ENCODE peak calls at places on chromosomes 6 and 20, in nine cellular contexts. E is CD8-positive, alpha-beta T cell; L is activated T-cell treated with anti-CD3 and anti-CD28 coated beads for 1 hour; Q is PC-3; G is germinal center; D is astrocyte of the cerebellum; A is caudate nucleus; M is activated CD4-positive, CD25-positive, alpha-beta regulatory T cell; J is NCI-H460. B is an unnamed sample.

GRCh38 chr6:8103726-8104125 is 1.4 kb upstream of the EEF1E1 start:
- DNase-seq in E (no peak), L (no peak), Q (no peak), G (no peak), D (no peak), A (no peak), M (no peak), J (no peak), B (no peak)

GRCh38 chr6:40587240-40588069 is at the start of gene LRFN2:
- DNase-seq in E (peak), L (peak), Q (peak), G (peak), D (peak), A (peak), M (no peak), J (peak), B (peak)

GRCh38 chr6:87561012-87561411 is 28.8 kb downstream of the RARS2 start:
- DNase-seq in E (no peak), L (no peak), Q (no peak), G (no peak), D (no peak), A (no peak), M (no peak), J (no peak), B (no peak)

GRCh38 chr6:79042799-79043126 is 35.3 kb downstream of the PHIP start:
- DNase-seq in E (no peak), L (no peak), Q (no peak), G (no peak), D (no peak), A (no peak), M (no peak), J (no peak), B (no peak)

GRCh38 chr6:151514000-151514730 is 20.3 kb downstream of the CCDC170 start:
- DNase-seq in E (no peak), L (no peak), Q (no peak), G (no peak), D (no peak), A (no peak), M (no peak), J (no peak), B (no peak)

GRCh38 chr6:11277275-11278206 is 45.1 kb upstream of the NEDD9 start:
- DNase-seq in E (no peak), L (no peak), Q (peak), G (peak), D (no peak), A (no peak), M (no peak), J (no peak), B (peak)

GRCh38 chr6:129701721-129702455 is 8.1 kb downstream of the ARHGAP18 start:
- DNase-seq in E (no peak), L (no peak), Q (no peak), G (no peak), D (no peak), A (no peak), M (no peak), J (no peak), B (no peak)

GRCh38 chr6:129994410-129994809 is 24.0 kb upstream of the L3MBTL3 start:
- DNase-seq in E (no peak), L (no peak), Q (no peak), G (no peak), D (no peak), A (no peak), M (no peak), J (no peak), B (no peak)

GRCh38 chr6:44386929-44387345 is 569 bp upstream of the CDC5L start:
- DNase-seq in E (no peak), L (no peak), Q (peak), G (peak), D (no peak), A (no peak), M (no peak), J (no peak), B (peak)

GRCh38 chr6:3899970-3900439 is 50.8 kb downstream of the FAM50B start:
- DNase-seq in E (no peak), L (no peak), Q (peak), G (no peak), D (no peak), A (no peak), M (no peak), J (no peak), B (no peak)

GRCh38 chr20:37571033-37571432 is 43.4 kb upstream of the BLCAP start:
- DNase-seq in E (no peak), L (no peak), Q (no peak), G (no peak), D (no peak), A (no peak), M (no peak), J (no peak), B (no peak)

GRCh38 chr6:96059586-96059985 is 43.8 kb downstream of the FUT9 start:
- DNase-seq in E (no peak), L (no peak), Q (no peak), G (no peak), D (peak), A (no peak), M (no peak), J (no peak), B (no peak)

GRCh38 chr6:11011787-11012234 is 32.3 kb downstream of the ELOVL2 start:
- DNase-seq in E (no peak), L (no peak), Q (peak), G (no peak), D (no peak), A (no peak), M (no peak), J (no peak), B (no peak)

GRCh38 chr6:134080171-134080795 is 27.9 kb upstream of the SLC2A12 start:
- DNase-seq in E (no peak), L (no peak), Q (peak), G (peak), D (no peak), A (no peak), M (no peak), J (no peak), B (no peak)

GRCh38 chr20:35776513-35777101 is 4.8 kb downstream of the PHF20 start:
- DNase-seq in E (no peak), L (no peak), Q (peak), G (no peak), D (no peak), A (no peak), M (no peak), J (peak), B (no peak)

GRCh38 chr20:41030536-41031242 is 2.1 kb downstream of the TOP1 start:
- DNase-seq in E (no peak), L (no peak), Q (peak), G (no peak), D (no peak), A (no peak), M (no peak), J (no peak), B (no peak)